ENCODE peak calls at places on chromosome 3, in five cellular contexts. F is psoas muscle, E is stomach, L is colonic mucosa, I is fibroblast of lung. X is an unnamed sample. For H3K4me1 and H3K9me3, the result is how much of the 10 kb centered on the place peaks cover.

GRCh38 chr3:175398676-175399075 is 539.5 kb downstream of the NAALADL2 start:
- DNase-seq in F (no peak), E (no peak), L (no peak), I (peak), X (no peak)

GRCh38 chr3:127006781-127007436 is 24.0 kb downstream of the PLXNA1 start:
- DNase-seq in F (no peak), E (no peak), L (no peak), I (no peak), X (no peak)

GRCh38 chr3:140186421-140186920 is 251.5 kb downstream of the CLSTN2 start:
- DNase-seq in F (no peak), E (no peak), L (peak), I (peak), X (peak)

GRCh38 chr3:38165722-38166387 is 518 bp downstream of the OXSR1 start:
- DNase-seq in F (no peak), E (no peak), L (peak), I (no peak), X (peak)

GRCh38 chr3:130604806-130605205 is 87.8 kb downstream of the COL6A6 start:
- DNase-seq in F (no peak), E (no peak), L (no peak), I (no peak), X (no peak)

GRCh38 chr3:152352559-152352958 is 83.8 kb downstream of the MBNL1 start:
- DNase-seq in F (no peak), E (no peak), L (no peak), I (no peak), X (no peak)

GRCh38 chr3:195227871-195228270 is 43.1 kb downstream of the XXYLT1 start:
- DNase-seq in F (no peak), E (peak), L (no peak), I (no peak), X (peak)

GRCh38 chr3:23968467-23969184 is 23.5 kb downstream of the NR1D2 start:
- DNase-seq in F (peak), E (no peak), L (no peak), I (peak), X (no peak)

GRCh38 chr3:171600030-171600429 is 139.8 kb upstream of the TNIK start:
- DNase-seq in F (no peak), E (no peak), L (no peak), I (no peak), X (no peak)

GRCh38 chr3:170864525-170865208 is 5.3 kb downstream of the RPL22L1 start:
- DNase-seq in F (no peak), E (no peak), L (no peak), I (peak), X (no peak)

GRCh38 chr3:156659260-156659659 is 15.1 kb upstream of the TIPARP start:
- DNase-seq in F (no peak), E (no peak), L (no peak), I (no peak), X (no peak)

GRCh38 chr3:112646623-112647022 is 5.7 kb upstream of the CCDC80 start:
- DNase-seq in F (no peak), E (no peak), L (no peak), I (no peak), X (no peak)

GRCh38 chr3:120568624-120569023 is 27.5 kb upstream of the NDUFB4 start:
- DNase-seq in F (no peak), E (no peak), L (no peak), I (no peak), X (no peak)

GRCh38 chr3:5645311-5646029 is 458.0 kb downstream of the EDEM1 start:
- DNase-seq in F (no peak), E (no peak), L (no peak), I (no peak), X (no peak)

GRCh38 chr3:158167737-158168469 is 58.0 kb downstream of the RSRC1 start:
- DNase-seq in F (no peak), E (no peak), L (no peak), I (peak), X (peak)

GRCh38 chr3:112390783-112391641 is 58.1 kb downstream of the CD200 start:
- DNase-seq in F (no peak), E (no peak), L (no peak), I (peak), X (no peak)

GRCh38 chr3:102248981-102249705 is 185.7 kb upstream of the ZPLD1 start:
- DNase-seq in F (no peak), E (no peak), L (no peak), I (no peak), X (no peak)

GRCh38 chr3:131218196-131218595 is 163.4 kb upstream of the NUDT16 start:
- DNase-seq in F (no peak), E (no peak), L (no peak), I (no peak), X (no peak)

GRCh38 chr3:131973731-131974130 is 61.1 kb downstream of the CPNE4 start:
- DNase-seq in F (no peak), E (no peak), L (no peak), I (no peak), X (no peak)

GRCh38 chr3:186824430-186825139 is 17.9 kb upstream of the ADIPOQ start:
- DNase-seq in F (no peak), E (no peak), L (no peak), I (no peak), X (no peak)

GRCh38 chr3:117006123-117006522 is 296.5 kb downstream of the TUSC7 start:
- DNase-seq in F (no peak), E (no peak), L (no peak), I (no peak), X (no peak)

GRCh38 chr3:171813897-171814460 is 3.7 kb upstream of the PLD1 start:
- DNase-seq in F (no peak), E (no peak), L (no peak), I (no peak), X (no peak)

GRCh38 chr3:72782521-72782920 is 65.7 kb downstream of the SHQ1 start:
- DNase-seq in F (no peak), E (no peak), L (no peak), I (no peak), X (no peak)

DNA sequence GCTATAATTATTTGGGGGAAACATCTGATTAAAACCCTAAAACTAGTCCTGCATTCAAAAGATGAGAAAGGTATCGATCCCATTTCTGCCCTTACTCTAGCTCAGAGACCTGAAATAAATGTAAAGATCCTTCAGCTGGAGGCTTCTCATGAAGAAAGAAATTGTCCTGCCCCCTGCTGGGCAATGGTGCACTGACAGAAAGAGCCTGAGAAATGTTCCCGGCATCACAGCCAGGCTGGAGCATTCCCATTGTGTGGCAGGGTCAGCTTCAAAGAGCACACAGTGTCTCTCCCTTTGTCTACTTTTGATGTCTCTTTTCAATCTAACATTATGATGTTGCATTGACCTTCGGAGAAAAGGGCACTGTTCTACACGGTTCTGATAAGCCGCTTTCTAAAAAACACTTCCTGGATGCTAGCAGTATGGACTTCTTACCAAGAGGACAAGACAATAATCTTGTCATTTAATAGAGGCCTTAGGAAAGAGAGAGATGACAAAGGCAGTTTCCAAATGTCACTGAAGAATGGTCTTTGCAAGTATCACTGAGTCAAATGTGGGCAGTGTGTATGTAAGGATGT is 287.5 kb downstream of the MAGI1 start:
- DNase-seq in F (no peak), E (peak), L (peak), I (peak), X (peak)
- TF ChIP-seq CTCF in F (peak), E (peak), L (peak), I (peak), X (peak)

GRCh38 chr3:58337190-58337589 is 4.5 kb downstream of the PXK start:
- DNase-seq in F (no peak), E (no peak), L (no peak), I (no peak), X (no peak)
- H3K4me1 ChIP-seq in F (under half), E (under half), L (under half), I (under half), X (under half)

GRCh38 chr3:67389176-67389575 is 265.2 kb downstream of the SUCLG2 start:
- DNase-seq in F (no peak), E (no peak), L (no peak), I (no peak), X (no peak)
- H3K9me3 ChIP-seq in F (under half), E (under half), L (under half), I (under half), X (under half)

GRCh38 chr3:123071146-123071545 is 4.3 kb downstream of the PDIA5 start:
- DNase-seq in F (no peak), E (no peak), L (no peak), I (peak), X (peak)
- TF ChIP-seq CTCF in F (no peak), E (no peak), L (no peak), I (no peak), X (peak)

GRCh38 chr3:136905549-136905948 is 43.5 kb downstream of the NCK1 start:
- DNase-seq in F (no peak), E (no peak), L (no peak), I (no peak), X (no peak)
- H3K4me1 ChIP-seq in F (under half), E (under half), L (under half), I (under half), X (under half)

DNA sequence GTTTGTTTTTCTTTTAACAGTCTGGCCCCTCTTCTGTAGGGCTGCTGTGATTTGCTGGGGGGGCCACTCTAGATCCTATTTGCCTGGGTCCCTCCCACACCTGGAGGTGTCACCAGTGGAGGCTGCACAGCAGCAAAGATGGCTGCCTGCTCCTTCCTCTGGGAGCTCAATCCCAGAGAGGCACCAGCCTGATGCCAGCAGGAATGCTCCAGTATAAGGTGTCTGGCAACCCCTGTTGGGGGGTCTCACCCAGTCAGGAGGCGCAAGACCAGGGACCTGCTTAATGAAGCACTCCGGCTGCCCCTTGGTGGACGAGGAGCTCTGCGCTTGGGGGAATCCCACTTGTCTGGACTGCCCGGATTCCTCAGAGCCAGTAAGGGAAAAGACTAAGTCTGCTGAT is 118.3 kb downstream of the GAP43 start:
- DNase-seq in F (no peak), E (no peak), L (no peak), I (no peak), X (no peak)
- H3K9me3 ChIP-seq in F (under half), E (under half), L (under half), I (under half), X (under half)

GRCh38 chr3:65914740-65915366 is 123.9 kb downstream of the MAGI1 start:
- DNase-seq in F (no peak), E (no peak), L (no peak), I (peak), X (peak)
- TF ChIP-seq CTCF in F (peak), E (no peak), L (no peak), I (peak), X (peak)

DNA sequence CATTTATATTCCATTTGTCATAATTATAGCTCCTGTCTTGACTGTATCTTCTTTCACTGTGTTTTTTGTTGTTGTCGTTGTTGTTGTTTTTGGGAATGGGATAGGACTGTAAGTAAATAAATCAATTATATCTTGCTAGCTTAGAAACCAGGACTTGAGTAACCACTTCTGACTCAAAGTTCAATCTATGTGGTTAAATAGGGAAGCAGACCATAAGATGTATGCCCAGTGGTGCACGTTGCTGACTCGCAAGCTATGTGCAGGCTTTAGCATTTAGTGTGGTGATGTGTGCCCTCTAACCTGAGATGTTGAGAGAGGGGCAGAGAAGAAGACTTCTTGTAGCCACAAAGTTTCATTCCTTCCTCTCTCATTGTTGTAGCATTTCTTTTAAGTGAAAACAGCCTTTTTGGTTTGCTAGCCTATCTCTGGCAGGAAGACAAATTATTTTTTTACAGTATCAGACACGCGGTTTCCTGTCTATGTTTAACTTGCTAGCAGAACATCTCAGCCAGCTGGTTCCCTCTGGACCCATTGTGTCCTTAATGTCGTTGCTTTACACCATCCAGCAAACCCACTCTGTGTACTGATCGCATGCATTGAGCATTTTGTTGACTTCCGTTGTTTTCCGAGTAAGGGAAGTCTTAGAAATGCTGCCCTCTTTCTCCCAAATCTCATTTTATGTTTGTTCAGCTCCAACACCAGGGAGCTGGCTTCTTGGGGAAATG is 52.1 kb downstream of the TGFBR2 start:
- DNase-seq in F (no peak), E (no peak), L (no peak), I (peak), X (no peak)
- H3K4me1 ChIP-seq in F (under half), E (under half), L (under half), I (under half), X (half or more)